ENCODE peak calls at places on chromosomes 1 and 21, in six cellular contexts. V is BE2C; H is HTR-8/SVneo; N is CD8-positive, alpha-beta T cell; M is C1 segment of cervical spinal cord; J is choroid plexus epithelial cell. I is an unnamed sample.

GRCh38 chr21:33402011-33402979 is 918 bp upstream of the IFNGR2 start:
- DNase-seq in N (no peak), H (no peak), V (no peak), M (peak), J (peak), I (peak)

GRCh38 chr1:228226956-228227791 is 19.3 kb downstream of the OBSCN start:
- DNase-seq in V (peak), H (no peak), J (peak), N (no peak), M (no peak), I (no peak)

GRCh38 chr1:207811920-207812720 is 60.3 kb downstream of the CD46 start:
- DNase-seq in H (peak), J (peak), V (peak), N (no peak), M (peak), I (peak)

GRCh38 chr1:50333595-50333974 is 89.7 kb downstream of the DMRTA2 start:
- DNase-seq in H (no peak), J (peak), N (peak), M (peak), V (no peak), I (peak)

GRCh38 chr1:51344276-51344601 is 13.9 kb upstream of the TTC39A start:
- DNase-seq in J (no peak), V (no peak), M (no peak), N (no peak), H (no peak), I (no peak)

GRCh38 chr1:240496941-240497340 is 115.0 kb downstream of the GREM2 start:
- DNase-seq in V (no peak), H (no peak), M (no peak), J (no peak), N (no peak), I (no peak)

GRCh38 chr21:21897275-21897883 is 899.2 kb downstream of the NCAM2 start:
- DNase-seq in M (no peak), J (no peak), N (no peak), V (no peak), H (no peak), I (no peak)

GRCh38 chr1:7000720-7001119 is 215.5 kb downstream of the CAMTA1 start:
- DNase-seq in M (no peak), N (no peak), V (no peak), H (no peak), J (no peak), I (no peak)

GRCh38 chr1:54273092-54273836 is 73.3 kb downstream of the MRPL37 start:
- DNase-seq in M (peak), J (peak), H (no peak), N (no peak), V (peak), I (peak)

GRCh38 chr1:16719571-16720402 is 20.5 kb upstream of the RNU1-4 start:
- DNase-seq in J (no peak), H (no peak), M (no peak), V (no peak), N (no peak), I (no peak)

GRCh38 chr1:32031578-32032286 is 18.1 kb downstream of the KHDRBS1 start:
- DNase-seq in J (peak), H (peak), N (no peak), M (no peak), V (no peak), I (no peak)

GRCh38 chr1:228407118-228408040 is 744 bp upstream of the TRIM11 start:
- DNase-seq in J (peak), H (no peak), M (no peak), V (no peak), N (no peak), I (no peak)

I was measured in head of caudate nucleus.